ENCODE peak calls at places on chromosomes 2 and 18, in nine cellular contexts. O is heart left ventricle, J is psoas muscle, A is lung, F is HepG2, R is aorta, L is heart right ventricle, S is Panc1, Y is GM23338. X is an unnamed sample.

GRCh38 chr2:69272803-69273471 is 114.1 kb downstream of the GFPT1 start:
- ATAC-seq in O (peak; percentile 64), J (no peak), A (peak; percentile 41), F (peak; percentile 99), R (peak; percentile 38), L (peak; percentile 53), S (peak; percentile 56), Y (no peak), X (peak; percentile 39)

GRCh38 chr2:230847883-230848388 is 16.8 kb upstream of the ITM2C start:
- ATAC-seq in O (peak; percentile 88), J (peak; percentile 54), A (peak; percentile 90), F (peak; percentile 94), R (peak; percentile 90), L (peak; percentile 91), S (peak; percentile 98), Y (peak; percentile 89), X (peak; percentile 89)

GRCh38 chr2:172949522-172949921 is 126.1 kb upstream of the MAP3K20 start:
- ATAC-seq in O (no peak), J (no peak), A (no peak), F (no peak), R (no peak), L (no peak), S (no peak), Y (no peak), X (no peak)

GRCh38 chr2:173511942-173512341 is 157.3 kb downstream of the CDCA7 start:
- ATAC-seq in O (no peak), J (no peak), A (no peak), F (no peak), R (no peak), L (no peak), S (no peak), Y (peak; percentile 74), X (no peak)

GRCh38 chr2:142104134-142104758 is 26.6 kb downstream of the LRP1B start:
- ATAC-seq in O (no peak), J (no peak), A (no peak), F (no peak), R (no peak), L (no peak), S (no peak), Y (no peak), X (no peak)

GRCh38 chr2:199219551-199219950 is 238.2 kb downstream of the SATB2 start:
- ATAC-seq in O (no peak), J (no peak), A (peak; percentile 49), F (no peak), R (no peak), L (no peak), S (no peak), Y (no peak), X (no peak)

GRCh38 chr2:177830881-177831386 is 241.6 kb downstream of the PDE11A start:
- ATAC-seq in O (no peak), J (no peak), A (no peak), F (no peak), R (no peak), L (no peak), S (no peak), Y (no peak), X (no peak)

GRCh38 chr18:23884712-23885375 is 129.7 kb upstream of the TTC39C start:
- ATAC-seq in O (peak; percentile 40), J (peak; percentile 37), A (no peak), F (no peak), R (peak; percentile 42), L (no peak), S (no peak), Y (peak; percentile 97), X (peak; percentile 46)

GRCh38 chr2:104853926-104854506 is at the start of gene POU3F3:
- ATAC-seq in O (peak; percentile 70), J (peak; percentile 82), A (peak; percentile 49), F (peak; percentile 13), R (peak; percentile 65), L (peak; percentile 84), S (peak; percentile 83), Y (peak; percentile 55), X (peak; percentile 71)

GRCh38 chr2:171180229-171180937 is 19.7 kb upstream of the TLK1 start:
- ATAC-seq in O (no peak), J (no peak), A (no peak), F (no peak), R (no peak), L (no peak), S (no peak), Y (no peak), X (no peak)

GRCh38 chr2:55587-56448 is 9.5 kb upstream of the FAM110C start:
- ATAC-seq in O (no peak), J (no peak), A (no peak), F (no peak), R (no peak), L (no peak), S (no peak), Y (no peak), X (no peak)

GRCh38 chr2:16652296-16653082 is 13.1 kb downstream of the CYRIA start:
- ATAC-seq in O (no peak), J (no peak), A (peak; percentile 22), F (no peak), R (no peak), L (peak; percentile 27), S (no peak), Y (no peak), X (peak; percentile 38)

GRCh38 chr2:216294305-216294704 is 78.0 kb downstream of the MARCHF4 start:
- ATAC-seq in O (no peak), J (no peak), A (no peak), F (no peak), R (no peak), L (no peak), S (no peak), Y (no peak), X (no peak)

GRCh38 chr18:48872234-48873145 is 78.3 kb downstream of the SMAD7 start:
- ATAC-seq in O (no peak), J (no peak), A (no peak), F (no peak), R (no peak), L (no peak), S (no peak), Y (no peak), X (no peak)

GRCh38 chr18:13235981-13236380 is 17.4 kb downstream of the LDLRAD4 start:
- ATAC-seq in O (peak; percentile 85), J (peak; percentile 64), A (no peak), F (no peak), R (peak; percentile 90), L (peak; percentile 87), S (no peak), Y (no peak), X (peak; percentile 90)

GRCh38 chr2:122808286-122808969 is 1053.0 kb downstream of the TSN start:
- ATAC-seq in O (no peak), J (no peak), A (no peak), F (no peak), R (no peak), L (no peak), S (no peak), Y (no peak), X (no peak)

GRCh38 chr2:233439191-233439590 is 84.9 kb downstream of the DGKD start:
- ATAC-seq in O (no peak), J (peak; percentile 5), A (no peak), F (no peak), R (no peak), L (peak; percentile 18), S (no peak), Y (no peak), X (no peak)

GRCh38 chr2:137865954-137866540 is 98.2 kb upstream of the HNMT start:
- ATAC-seq in O (no peak), J (no peak), A (no peak), F (peak; percentile 98), R (no peak), L (no peak), S (peak; percentile 88), Y (peak; percentile 89), X (no peak)

GRCh38 chr2:219174801-219175200 is 1.9 kb downstream of the CNPPD1 start:
- ATAC-seq in O (no peak), J (no peak), A (no peak), F (no peak), R (no peak), L (no peak), S (no peak), Y (no peak), X (no peak)

GRCh38 chr2:8118940-8119781 is 562.7 kb upstream of the ID2 start:
- ATAC-seq in O (no peak), J (no peak), A (no peak), F (peak; percentile 20), R (no peak), L (no peak), S (no peak), Y (peak; percentile 69), X (no peak)

GRCh38 chr2:64327510-64328414 is 126.2 kb upstream of the LGALSL start:
- ATAC-seq in O (peak; percentile 69), J (peak; percentile 68), A (peak; percentile 48), F (peak; percentile 43), R (no peak), L (peak; percentile 65), S (peak; percentile 75), Y (peak; percentile 38), X (no peak)
- H3K36me3 ChIP-seq in O (no peaks in the 10 kb centered on the region), J (no peaks in the 10 kb centered on the region), A (no peaks in the 10 kb centered on the region), F (no peaks in the 10 kb centered on the region), R (no peaks in the 10 kb centered on the region), L (no peaks in the 10 kb centered on the region), S (no peaks in the 10 kb centered on the region), Y (no peaks in the 10 kb centered on the region), X (no peaks in the 10 kb centered on the region)

GRCh38 chr2:40329739-40330047 is 122.2 kb downstream of the SLC8A1 start:
- ATAC-seq in O (peak; percentile 77), J (no peak), A (no peak), F (no peak), R (peak; percentile 57), L (peak; percentile 64), S (no peak), Y (no peak), X (no peak)
- H3K4me1 ChIP-seq in O (peaks cover 7% of the 10 kb centered on the region), J (no peaks in the 10 kb centered on the region), A (peaks cover 15% of the 10 kb centered on the region), F (no peaks in the 10 kb centered on the region), R (peaks cover 5% of the 10 kb centered on the region), L (peaks cover 35% of the 10 kb centered on the region), S (no peaks in the 10 kb centered on the region), Y (no peaks in the 10 kb centered on the region), X (peaks cover 13% of the 10 kb centered on the region)

GRCh38 chr18:47731276-47731675 is 199.2 kb downstream of the SMAD2 start:
- ATAC-seq in O (no peak), J (no peak), A (no peak), F (no peak), R (no peak), L (no peak), S (no peak), Y (no peak), X (no peak)
- H3K36me3 ChIP-seq in O (no peaks in the 10 kb centered on the region), J (no peaks in the 10 kb centered on the region), A (no peaks in the 10 kb centered on the region), F (no peaks in the 10 kb centered on the region), R (no peaks in the 10 kb centered on the region), L (no peaks in the 10 kb centered on the region), S (no peaks in the 10 kb centered on the region), Y (no peaks in the 10 kb centered on the region), X (no peaks in the 10 kb centered on the region)

DNA sequence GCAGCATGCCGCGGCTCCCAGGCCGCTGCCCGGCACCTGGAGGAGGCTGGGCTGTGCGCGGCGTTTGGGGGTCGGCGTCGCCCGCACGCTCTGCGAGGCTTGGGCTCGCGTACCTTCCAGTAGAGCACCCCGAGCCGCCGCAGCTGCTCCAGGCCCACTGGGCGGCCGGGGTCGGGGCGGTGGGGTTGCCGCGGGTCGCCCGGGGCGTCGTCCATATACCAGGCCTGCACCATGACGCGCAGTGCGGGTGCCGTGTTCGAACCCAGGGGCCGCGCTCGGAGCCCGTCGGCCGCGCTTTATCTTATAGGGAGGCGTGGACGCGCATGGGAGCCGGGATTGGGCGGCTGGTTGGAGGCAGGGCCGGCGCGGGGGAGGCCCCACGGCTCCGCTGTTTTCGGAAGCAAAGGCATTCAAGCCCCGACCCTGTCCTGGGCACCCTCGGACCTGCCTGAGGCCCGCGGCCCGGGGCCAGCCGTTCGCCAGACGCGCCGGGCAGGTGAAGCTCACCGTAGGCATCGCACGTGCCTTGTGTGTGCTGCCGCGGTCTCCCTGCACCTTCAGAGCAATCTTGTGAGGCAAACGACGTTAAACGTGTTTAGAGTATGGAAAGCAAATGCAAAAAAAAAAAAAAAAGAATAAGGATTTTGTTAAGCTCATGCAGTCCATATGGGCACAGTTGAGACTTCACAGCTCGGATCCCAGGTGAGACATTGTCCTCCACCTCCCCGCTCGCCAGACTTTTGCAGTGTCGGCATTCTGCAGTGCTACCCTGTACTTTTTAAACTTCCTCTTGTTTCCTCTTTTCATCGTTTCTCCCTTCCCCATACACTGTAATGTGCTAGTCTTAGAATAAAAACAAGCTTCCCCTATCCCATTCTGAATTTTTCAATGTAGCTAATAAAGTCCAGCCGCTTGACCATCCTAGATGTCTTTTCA is at the start of gene ADI1:
- ATAC-seq in O (peak; percentile 84), J (peak; percentile 71), A (peak; percentile 85), F (peak; percentile 79), R (peak; percentile 91), L (peak; percentile 75), S (peak; percentile 91), Y (peak; percentile 80), X (peak; percentile 82)
- H3K4me1 ChIP-seq in O (peaks cover 4% of the 10 kb centered on the region), J (peaks cover 31% of the 10 kb centered on the region), A (peaks cover 15% of the 10 kb centered on the region), F (peaks cover 83% of the 10 kb centered on the region), R (no peaks in the 10 kb centered on the region), L (peaks cover 51% of the 10 kb centered on the region), S (peaks cover 12% of the 10 kb centered on the region), Y (peaks cover 6% of the 10 kb centered on the region), X (peaks cover 10% of the 10 kb centered on the region)

X was measured in gastroesophageal sphincter.